ENCODE peak calls at places on chromosomes 5 and 9, in five cellular contexts. M, K, I, S and R are unnamed samples.

GRCh38 chr9:93110400-93110855 is 14.4 kb downstream of the CARD19 start:
- DNase-seq in M (no peak), K (no peak), I (no peak), S (no peak), R (no peak)

GRCh38 chr5:58369513-58370156 is 90.3 kb downstream of the PLK2 start:
- DNase-seq in M (no peak), K (no peak), I (no peak), S (no peak), R (no peak)

GRCh38 chr5:89343666-89344065 is 460.7 kb upstream of the MEF2C start:
- DNase-seq in M (no peak), K (no peak), I (no peak), S (no peak), R (no peak)

GRCh38 chr5:146675700-146676099 is 159.7 kb upstream of the GPR151 start:
- DNase-seq in M (no peak), K (no peak), I (no peak), S (no peak), R (no peak)

GRCh38 chr5:82274343-82275266 is 3.5 kb downstream of the RPS23 start:
- DNase-seq in M (no peak), K (peak), I (peak), S (no peak), R (no peak)

GRCh38 chr9:88420227-88420626 is 32.0 kb downstream of the SPIN1 start:
- DNase-seq in M (no peak), K (no peak), I (no peak), S (no peak), R (no peak)

GRCh38 chr5:459562-460412 is 16.8 kb downstream of the EXOC3 start:
- DNase-seq in M (no peak), K (no peak), I (no peak), S (no peak), R (no peak)

GRCh38 chr5:60568646-60569045 is 131.3 kb downstream of the DEPDC1B start:
- DNase-seq in M (no peak), K (no peak), I (peak), S (no peak), R (no peak)

GRCh38 chr5:135075621-135076585 is 41.9 kb upstream of the PITX1 start:
- DNase-seq in M (no peak), K (no peak), I (no peak), S (no peak), R (no peak)

GRCh38 chr5:122195784-122196394 is 66.5 kb downstream of the ZNF474 start:
- DNase-seq in M (peak), K (peak), I (peak), S (no peak), R (peak)

GRCh38 chr9:110021891-110022290 is 186.1 kb downstream of the C9orf152 start:
- DNase-seq in M (no peak), K (no peak), I (no peak), S (no peak), R (no peak)

GRCh38 chr5:135696317-135696716 is 117.5 kb upstream of the CXCL14 start:
- DNase-seq in M (no peak), K (no peak), I (no peak), S (no peak), R (no peak)

GRCh38 chr5:172491481-172491880 is 37.2 kb upstream of the SH3PXD2B start:
- DNase-seq in M (no peak), K (no peak), I (no peak), S (no peak), R (no peak)

GRCh38 chr5:21807953-21808352 is 1045.2 kb downstream of the CDH12 start:
- DNase-seq in M (no peak), K (no peak), I (no peak), S (no peak), R (no peak)

GRCh38 chr5:171221931-171222330 is 87.1 kb upstream of the TLX3 start:
- DNase-seq in M (no peak), K (no peak), I (no peak), S (no peak), R (no peak)

GRCh38 chr5:80192507-80193241 is 63.2 kb downstream of the SERINC5 start:
- DNase-seq in M (no peak), K (peak), I (peak), S (no peak), R (peak)

GRCh38 chr5:137280656-137281055 is 218.5 kb downstream of the SPOCK1 start:
- DNase-seq in M (no peak), K (no peak), I (peak), S (no peak), R (no peak)

GRCh38 chr9:129139993-129140396 is 28.8 kb downstream of the PTPA start:
- DNase-seq in M (peak), K (peak), I (peak), S (peak), R (peak)

GRCh38 chr9:124972241-124972770 is 31.4 kb upstream of the GOLGA1 start:
- DNase-seq in M (no peak), K (no peak), I (no peak), S (no peak), R (no peak)

GRCh38 chr9:91898451-91899433 is 51.3 kb downstream of the ROR2 start:
- DNase-seq in M (no peak), K (no peak), I (no peak), S (no peak), R (no peak)

GRCh38 chr5:3509290-3509689 is 86.3 kb upstream of the IRX1 start:
- DNase-seq in M (no peak), K (no peak), I (no peak), S (no peak), R (no peak)

GRCh38 chr5:159975462-159976019 is 33.4 kb upstream of the TTC1 start:
- DNase-seq in M (no peak), K (no peak), I (peak), S (no peak), R (peak)

GRCh38 chr5:142699105-142699720 is 13.3 kb upstream of the FGF1 start:
- DNase-seq in M (peak), K (peak), I (peak), S (peak), R (peak)

GRCh38 chr5:142977363-142978051 is 207.3 kb downstream of the ARHGAP26 start:
- DNase-seq in M (no peak), K (no peak), I (no peak), S (peak), R (peak)

DNA sequence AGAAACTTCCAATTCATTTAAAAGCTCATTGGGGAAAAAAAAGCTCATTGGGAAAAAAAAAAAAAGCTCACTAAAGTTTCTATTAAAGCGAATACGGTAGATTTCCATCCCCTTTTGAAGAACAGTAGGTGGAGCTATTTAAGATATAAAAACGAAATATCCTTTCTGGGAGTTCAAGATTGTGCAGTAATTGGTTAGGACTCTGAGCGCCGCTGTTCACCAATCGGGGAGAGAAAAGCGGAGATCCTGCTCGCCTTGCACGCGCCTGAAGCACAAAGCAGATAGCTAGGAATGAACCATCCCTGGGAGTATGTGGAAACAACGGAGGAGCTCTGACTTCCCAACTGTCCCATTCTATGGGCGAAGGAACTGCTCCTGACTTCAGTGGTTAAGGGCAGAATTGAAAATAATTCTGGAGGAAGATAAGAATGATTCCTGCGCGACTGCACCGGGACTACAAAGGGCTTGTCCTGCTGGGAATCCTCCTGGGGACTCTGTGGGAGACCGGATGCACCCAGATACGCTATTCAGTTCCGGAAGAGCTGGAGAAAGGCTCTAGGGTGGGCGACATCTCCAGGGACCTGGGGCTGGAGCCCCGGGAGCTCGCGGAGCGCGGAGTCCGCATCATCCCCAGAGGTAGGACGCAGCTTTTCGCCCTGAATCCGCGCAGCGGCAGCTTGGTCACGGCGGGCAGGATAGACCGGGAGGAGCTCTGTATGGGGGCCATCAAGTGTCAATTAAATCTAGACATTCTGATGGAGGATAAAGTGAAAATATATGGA is at the start of gene PCDHGA12:
- DNase-seq in M (no peak), K (no peak), I (peak), S (no peak), R (peak)
- TF ChIP-seq CTCF in M (no peak), K (peak), I (no peak), S (no peak), R (peak)

DNA sequence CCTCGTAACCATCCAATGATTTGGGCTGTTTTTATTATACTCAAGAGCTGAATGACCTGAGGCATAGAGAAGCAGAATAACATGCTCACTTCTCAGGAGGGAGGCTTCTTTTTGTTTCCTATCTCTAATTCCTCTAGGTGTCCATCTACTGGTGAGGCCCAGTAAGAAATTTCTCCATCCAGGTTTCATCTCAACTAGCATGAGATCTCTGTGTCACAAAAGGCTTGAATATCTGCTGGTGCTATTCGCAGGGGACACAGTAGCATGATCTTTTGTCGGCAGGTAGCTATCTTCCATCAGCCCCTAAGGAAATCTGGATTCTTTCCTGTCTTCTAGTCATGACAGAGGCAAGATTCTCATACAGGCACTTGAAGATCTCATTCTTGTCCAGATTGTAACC is 8.9 kb downstream of the IFNE start:
- DNase-seq in M (no peak), K (no peak), I (no peak), S (no peak), R (peak)
- TF ChIP-seq CTCF in M (no peak), K (no peak), I (peak), S (no peak), R (peak)

DNA sequence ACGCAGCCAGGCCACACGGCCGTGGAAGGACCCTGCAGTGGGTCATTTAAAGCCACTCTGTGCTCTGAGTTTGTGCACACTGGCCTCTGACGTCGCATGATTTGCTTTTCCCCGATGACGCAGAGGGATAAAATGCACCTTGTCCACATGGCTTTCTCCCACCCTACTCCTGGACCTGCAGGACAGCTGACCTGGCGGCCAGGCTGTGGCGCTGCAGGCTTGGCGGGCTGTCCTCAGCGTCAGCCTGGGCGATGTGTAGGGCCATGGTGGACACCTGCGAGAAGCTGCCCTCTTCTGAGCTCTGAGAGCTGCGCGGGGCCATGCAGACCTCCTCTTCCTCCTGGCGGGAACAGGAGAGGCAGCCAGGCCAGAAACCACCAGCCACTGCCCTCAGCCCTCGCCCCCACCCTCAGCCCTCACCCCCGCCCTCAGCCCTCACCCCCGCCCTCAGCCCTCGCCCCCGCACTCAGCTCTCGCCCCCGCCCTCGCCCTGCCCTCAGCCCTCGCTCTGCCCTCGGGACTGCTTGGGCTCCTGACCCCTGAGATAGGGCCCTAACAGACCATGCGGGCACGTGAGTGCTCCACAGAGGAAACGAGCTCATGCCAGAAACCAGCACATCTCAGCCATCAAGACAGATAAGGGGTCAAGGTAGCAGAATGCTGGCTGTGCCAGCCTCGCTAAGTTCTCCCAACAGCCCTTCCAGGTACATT is 20.0 kb upstream of the SCGB3A1 start:
- DNase-seq in M (no peak), K (no peak), I (peak), S (no peak), R (no peak)
- TF ChIP-seq CTCF in M (no peak), K (no peak), I (peak), S (no peak), R (no peak)

GRCh38 chr9:17216011-17216410 is 81.2 kb downstream of the CNTLN start:
- DNase-seq in M (no peak), K (no peak), I (no peak), S (no peak), R (peak)

GRCh38 chr9:17222932-17223331 is 88.1 kb downstream of the CNTLN start:
- DNase-seq in M (no peak), K (no peak), I (no peak), S (no peak), R (no peak)

GRCh38 chr9:17219261-17219660 is 84.4 kb downstream of the CNTLN start:
- DNase-seq in M (no peak), K (no peak), I (no peak), S (no peak), R (no peak)
- TF ChIP-seq CTCF in M (peak), K (peak), I (peak), S (no peak), R (peak)

GRCh38 chr5:168295574-168296201 is 4.2 kb downstream of the WWC1 start:
- DNase-seq in M (no peak), K (peak), I (peak), S (no peak), R (peak)
- TF ChIP-seq CTCF in M (peak), K (no peak), I (peak), S (no peak), R (peak)

GRCh38 chr5:173741729-173742431 is 125.4 kb upstream of the BOD1 start:
- DNase-seq in M (no peak), K (no peak), I (no peak), S (no peak), R (no peak)
- TF ChIP-seq CTCF in M (no peak), K (no peak), I (no peak), S (no peak), R (no peak)